ENCODE peak calls at places on chromosomes 6 and 20, in ten cellular contexts. M is fibroblast of the aortic adventitia, N is colonic mucosa, Q is fibroblast of mammary gland, K is breast epithelium, L is AG10803, I is lower leg skin, V is H9, Y is A549, Z is ascending aorta. U is an unnamed sample.

GRCh38 chr6:43781941-43782704 is 12.1 kb downstream of the VEGFA start:
- DNase-seq in M (no peak), N (no peak), Q (no peak), K (no peak), L (no peak), I (no peak), V (no peak), Y (no peak), Z (no peak), U (no peak)

GRCh38 chr6:11814819-11815218 is 36.2 kb upstream of the ADTRP start:
- DNase-seq in M (no peak), N (no peak), Q (no peak), K (no peak), L (no peak), I (no peak), V (no peak), Y (no peak), Z (no peak), U (no peak)

GRCh38 chr6:113511100-113511499 is 346.0 kb upstream of the MARCKS start:
- DNase-seq in M (no peak), N (no peak), Q (no peak), K (no peak), L (no peak), I (no peak), V (no peak), Y (no peak), Z (no peak), U (no peak)

GRCh38 chr6:152099816-152100618 is 292.5 kb downstream of the ESR1 start:
- DNase-seq in M (peak; percentile 70), N (peak; percentile 27), Q (peak; percentile 77), K (no peak), L (peak; percentile 25), I (peak; percentile 47), V (no peak), Y (no peak), Z (no peak), U (no peak)

GRCh38 chr6:119565893-119566292 is 216.3 kb upstream of the MAN1A1 start:
- DNase-seq in M (no peak), N (no peak), Q (no peak), K (no peak), L (no peak), I (no peak), V (no peak), Y (no peak), Z (no peak), U (no peak)

GRCh38 chr20:568097-568864 is 24.7 kb upstream of the CSNK2A1 start:
- DNase-seq in M (no peak), N (no peak), Q (no peak), K (no peak), L (no peak), I (no peak), V (no peak), Y (no peak), Z (no peak), U (no peak)

GRCh38 chr20:33770005-33770404 is 38.2 kb downstream of the ZNF341 start:
- DNase-seq in M (no peak), N (no peak), Q (no peak), K (no peak), L (no peak), I (no peak), V (no peak), Y (no peak), Z (no peak), U (no peak)

GRCh38 chr6:36820700-36821580 is 18.3 kb downstream of the CPNE5 start:
- DNase-seq in M (peak; percentile 18), N (no peak), Q (peak; percentile 53), K (no peak), L (peak; percentile 46), I (no peak), V (no peak), Y (no peak), Z (no peak), U (no peak)

GRCh38 chr6:114024746-114025145 is 53.8 kb upstream of the HDAC2 start:
- DNase-seq in M (no peak), N (no peak), Q (peak; percentile 79), K (no peak), L (no peak), I (no peak), V (no peak), Y (no peak), Z (no peak), U (no peak)

GRCh38 chr6:129754750-129755149 is 44.8 kb upstream of the ARHGAP18 start:
- DNase-seq in M (no peak), N (no peak), Q (no peak), K (no peak), L (no peak), I (no peak), V (no peak), Y (no peak), Z (no peak), U (no peak)

GRCh38 chr6:14272111-14273085 is 154.8 kb downstream of the CD83 start:
- DNase-seq in M (peak; percentile 84), N (no peak), Q (peak; percentile 10), K (no peak), L (no peak), I (no peak), V (peak; percentile 24), Y (no peak), Z (no peak), U (no peak)

GRCh38 chr20:50313223-50313820 is 122.7 kb downstream of the CEBPB start:
- DNase-seq in M (no peak), N (no peak), Q (peak; percentile 66), K (no peak), L (no peak), I (no peak), V (no peak), Y (peak; percentile 88), Z (no peak), U (no peak)

GRCh38 chr6:161415302-161415855 is 141.5 kb upstream of the AGPAT4 start:
- DNase-seq in M (no peak), N (no peak), Q (no peak), K (no peak), L (no peak), I (no peak), V (no peak), Y (no peak), Z (no peak), U (no peak)

GRCh38 chr6:12103158-12103557 is 91.0 kb downstream of the HIVEP1 start:
- DNase-seq in M (no peak), N (no peak), Q (no peak), K (no peak), L (no peak), I (no peak), V (no peak), Y (no peak), Z (no peak), U (peak; percentile 35)

GRCh38 chr6:30013296-30013922 is 47.7 kb upstream of the POLR1H start:
- DNase-seq in M (peak; percentile 7), N (no peak), Q (no peak), K (no peak), L (peak; percentile 5), I (no peak), V (peak; percentile 75), Y (peak; percentile 3), Z (no peak), U (peak; percentile 64)

GRCh38 chr6:35737413-35738211 is 780 bp downstream of the ARMC12 start:
- DNase-seq in M (peak; percentile 91), N (peak; percentile 24), Q (peak; percentile 88), K (no peak), L (peak; percentile 87), I (no peak), V (no peak), Y (peak; percentile 65), Z (no peak), U (peak; percentile 79)

GRCh38 chr6:14092861-14093789 is 24.4 kb upstream of the CD83 start:
- DNase-seq in M (no peak), N (no peak), Q (peak; percentile 59), K (no peak), L (no peak), I (peak; percentile 23), V (no peak), Y (no peak), Z (no peak), U (no peak)

GRCh38 chr20:30484749-30485070 is 772.8 kb upstream of the DEFB115 start:
- DNase-seq in M (no peak), N (no peak), Q (no peak), K (no peak), L (no peak), I (no peak), V (no peak), Y (no peak), Z (no peak), U (peak; percentile 5)

GRCh38 chr20:18587665-18588553 is at the start of gene DTD1:
- DNase-seq in M (peak; percentile 88), N (peak; percentile 96), Q (peak; percentile 86), K (peak; percentile 91), L (peak; percentile 83), I (peak; percentile 88), V (peak; percentile 92), Y (peak; percentile 80), Z (peak; percentile 67), U (peak; percentile 96)

GRCh38 chr6:1016329-1017302 is 295.3 kb upstream of the FOXQ1 start:
- DNase-seq in M (no peak), N (no peak), Q (no peak), K (no peak), L (no peak), I (no peak), V (no peak), Y (no peak), Z (no peak), U (no peak)
- TF ChIP-seq CTCF in M (no peak), N (no peak), Q (no peak), K (no peak), L (no peak), I (no peak), V (no peak), Y (no peak), Z (no peak), U (no peak)

DNA sequence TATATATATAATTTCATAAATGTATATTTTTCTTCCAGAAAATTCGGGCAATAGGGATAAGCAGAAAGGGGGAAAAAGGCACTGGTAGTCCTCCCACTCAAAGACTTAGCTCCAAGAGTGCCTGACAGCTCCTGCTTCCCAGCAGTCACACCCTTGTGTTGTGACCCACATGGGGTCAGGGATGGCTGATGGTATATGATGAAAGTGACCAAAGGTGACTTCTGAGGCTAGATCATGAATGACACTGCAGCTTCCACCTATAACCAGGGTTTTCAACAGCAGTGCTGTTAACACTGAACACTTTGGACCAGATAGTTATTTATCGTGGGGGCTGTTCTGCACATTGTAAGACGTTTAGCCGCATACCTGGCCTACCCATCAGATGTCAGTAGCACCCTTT is 22.3 kb downstream of the FAM50B start:
- DNase-seq in M (no peak), N (no peak), Q (no peak), K (no peak), L (no peak), I (no peak), V (no peak), Y (no peak), Z (no peak), U (no peak)
- TF ChIP-seq CTCF in M (no peak), N (no peak), Q (no peak), K (no peak), L (no peak), I (no peak), V (no peak), Y (no peak), Z (no peak), U (no peak)

GRCh38 chr6:149316740-149317655 is 514 bp upstream of the TAB2 start:
- DNase-seq in M (peak; percentile 88), N (peak; percentile 85), Q (peak; percentile 84), K (peak; percentile 82), L (peak; percentile 92), I (peak; percentile 85), V (peak; percentile 90), Y (peak; percentile 36), Z (peak; percentile 70), U (peak; percentile 93)
- TF ChIP-seq CTCF in M (no peak), N (no peak), Q (no peak), K (no peak), L (no peak), I (peak; percentile 35), V (peak; percentile 13), Y (peak; percentile 5), Z (no peak), U (peak; percentile 23)

GRCh38 chr6:164897523-164898094 is 411.8 kb downstream of the C6orf118 start:
- DNase-seq in M (no peak), N (no peak), Q (no peak), K (no peak), L (no peak), I (no peak), V (no peak), Y (no peak), Z (no peak), U (no peak)
- TF ChIP-seq CTCF in M (no peak), N (no peak), Q (no peak), K (no peak), L (no peak), I (no peak), V (peak; percentile 66), Y (no peak), Z (no peak), U (no peak)

U was measured in SK-N-SH.